ENCODE peak calls at places on chromosomes 6 and 20, in seven cellular contexts. V is T47D, X is SK-N-SH, J is HCT116, A is K562, Q is GM12878, E is H1. P is an unnamed sample.

GRCh38 chr20:48702388-48703041 is 125.3 kb downstream of the PREX1 start:
- DNase-seq in A (no peak), Q (no peak), E (no peak), V (no peak), J (no peak), X (peak), P (no peak)

GRCh38 chr20:50372770-50373088 is 137.5 kb upstream of the PTPN1 start:
- DNase-seq in V (no peak), X (no peak), E (no peak), J (no peak), A (peak), Q (no peak), P (peak)

GRCh38 chr20:49747707-49748524 is 34.2 kb upstream of the B4GALT5 start:
- DNase-seq in X (peak), E (no peak), Q (no peak), A (peak), J (no peak), V (no peak), P (peak)

GRCh38 chr20:19495905-19496703 is 262.0 kb upstream of the RIN2 start:
- DNase-seq in J (no peak), E (no peak), V (no peak), X (no peak), Q (no peak), A (no peak), P (no peak)

GRCh38 chr20:17969884-17970409 is 1.1 kb downstream of the MGME1 start:
- DNase-seq in V (no peak), J (no peak), A (peak), X (no peak), E (no peak), Q (no peak), P (peak)

GRCh38 chr20:34074101-34074760 is 37.8 kb downstream of the EIF2S2 start:
- DNase-seq in X (no peak), V (no peak), Q (no peak), J (no peak), A (no peak), E (no peak), P (no peak)

GRCh38 chr6:152271681-152272464 is 365.3 kb downstream of the SYNE1 start:
- DNase-seq in E (no peak), V (no peak), A (no peak), X (no peak), J (no peak), Q (peak), P (no peak)

GRCh38 chr6:92683769-92684168 is 735.6 kb downstream of the EPHA7 start:
- DNase-seq in X (no peak), E (no peak), J (no peak), V (no peak), Q (no peak), A (no peak), P (no peak)

GRCh38 chr20:25408170-25408547 is 686 bp downstream of the GINS1 start:
- DNase-seq in Q (no peak), V (no peak), J (no peak), E (no peak), A (no peak), X (peak), P (no peak)

DNA sequence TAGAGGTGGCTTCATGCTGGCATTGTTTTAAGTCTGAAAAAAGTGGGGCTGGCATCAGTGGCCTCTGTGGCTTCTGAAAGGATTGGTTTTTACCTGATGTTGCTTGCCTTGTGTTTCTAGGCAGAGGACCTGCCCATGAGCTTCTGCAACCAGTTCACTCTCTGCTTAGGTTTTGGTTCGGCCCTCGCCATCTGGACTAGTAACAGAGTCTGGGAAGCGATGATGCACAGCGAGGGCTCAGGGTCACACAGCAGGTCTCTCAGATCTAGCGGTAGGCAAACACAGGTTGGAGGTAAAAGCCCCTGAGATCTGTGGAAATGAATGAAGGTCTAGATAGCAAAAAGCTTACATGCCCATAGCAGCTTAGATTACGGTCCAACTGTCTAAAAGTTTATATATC is 6.8 kb upstream of the RBL1 start:
- DNase-seq in Q (no peak), V (no peak), X (no peak), E (no peak), J (no peak), A (no peak), P (no peak)
- TF ChIP-seq JUND in Q (no peak), V (no peak), X (no peak), E (no peak), J (no peak), A (no peak), P (no peak)

DNA sequence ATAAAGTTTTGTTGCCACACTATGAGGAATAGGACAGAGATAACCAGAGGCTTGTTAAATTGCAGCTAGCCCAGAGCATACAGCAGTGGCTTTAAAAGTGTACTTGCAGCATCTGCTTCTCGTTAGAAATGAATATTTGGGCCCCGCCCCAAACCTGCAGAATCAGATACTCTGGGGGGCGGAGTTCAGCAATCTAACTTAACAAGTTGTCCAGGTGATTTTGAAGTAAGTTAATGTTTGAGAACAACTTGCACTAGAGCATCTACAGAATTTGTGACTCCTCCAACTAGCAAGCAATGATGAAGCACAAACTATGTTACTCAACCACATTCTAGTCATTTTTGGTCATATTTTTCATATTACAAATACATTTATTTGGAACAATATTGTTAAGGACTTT is 10.6 kb upstream of the SUPT3H start:
- DNase-seq in E (no peak), V (no peak), J (no peak), A (no peak), X (no peak), Q (no peak), P (no peak)
- TF ChIP-seq JUND in E (no peak), V (no peak), J (no peak), A (no peak), X (no peak), Q (no peak), P (no peak)

GRCh38 chr6:157558487-157559200 is 177.7 kb downstream of the ZDHHC14 start:
- DNase-seq in X (no peak), A (no peak), V (no peak), J (no peak), E (no peak), Q (no peak), P (no peak)

GRCh38 chr6:157555795-157556645 is 175.0 kb downstream of the ZDHHC14 start:
- DNase-seq in V (no peak), E (no peak), J (no peak), A (no peak), X (no peak), Q (no peak), P (no peak)

GRCh38 chr6:157558049-157558448 is 177.1 kb downstream of the ZDHHC14 start:
- DNase-seq in J (no peak), X (no peak), Q (no peak), A (no peak), E (no peak), V (no peak), P (no peak)

GRCh38 chr6:157557541-157557940 is 176.6 kb downstream of the ZDHHC14 start:
- DNase-seq in A (no peak), X (no peak), Q (peak), E (no peak), V (no peak), J (no peak), P (no peak)

DNA sequence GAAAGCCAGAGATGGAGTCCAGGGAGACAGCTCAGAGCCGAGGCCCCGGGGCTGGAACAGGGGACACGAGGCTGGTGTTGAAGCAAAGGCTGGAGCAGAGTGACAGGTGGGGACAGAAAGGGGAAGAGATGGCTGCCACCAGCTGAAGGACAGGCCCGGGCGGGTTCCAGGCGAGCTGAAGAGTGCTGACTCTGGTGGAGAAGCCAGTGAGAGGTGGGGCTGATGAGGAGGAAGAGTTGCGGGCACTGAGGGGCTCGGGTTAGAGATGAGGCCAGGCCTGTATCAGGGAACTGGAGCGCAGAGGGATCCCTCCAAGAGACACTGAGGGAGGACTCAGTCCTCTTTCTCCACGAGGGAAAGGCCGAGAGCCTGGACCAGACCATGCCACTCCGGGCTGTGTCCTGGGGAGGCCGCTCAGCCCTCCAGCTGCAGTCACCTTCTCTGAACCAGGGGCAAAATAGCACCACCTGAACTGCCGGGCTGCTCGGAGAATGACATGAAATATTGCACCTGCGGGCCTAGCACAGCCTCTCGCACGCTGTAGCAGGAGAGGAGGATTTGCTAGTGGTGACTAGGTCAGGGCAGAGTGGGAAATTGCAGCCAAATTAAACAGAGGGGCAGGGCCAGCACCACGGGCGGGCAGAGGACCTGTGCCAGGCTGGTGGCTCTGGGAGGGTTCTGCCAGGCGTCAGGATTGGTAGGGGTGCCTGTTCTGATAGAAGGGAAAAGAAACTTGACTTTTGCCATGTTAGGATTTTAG is 175.9 kb downstream of the ZDHHC14 start:
- DNase-seq in J (no peak), A (no peak), X (no peak), Q (no peak), E (no peak), V (peak), P (no peak)
- TF ChIP-seq JUND in J (no peak), A (no peak), X (no peak), Q (no peak), E (no peak), V (no peak), P (no peak)

GRCh38 chr20:47178851-47179250 is 177.6 kb downstream of the ZMYND8 start:
- DNase-seq in A (no peak), Q (no peak), J (no peak), V (no peak), E (no peak), X (no peak), P (no peak)
- TF ChIP-seq JUND in A (no peak), Q (no peak), J (no peak), V (no peak), E (no peak), X (no peak), P (no peak)

GRCh38 chr6:36692220-36692619 is 5.4 kb upstream of the RAB44 start:
- DNase-seq in E (no peak), A (no peak), Q (no peak), V (no peak), J (no peak), X (no peak), P (no peak)
- TF ChIP-seq JUND in E (no peak), A (no peak), Q (no peak), V (no peak), J (no peak), X (no peak), P (no peak)

DNA sequence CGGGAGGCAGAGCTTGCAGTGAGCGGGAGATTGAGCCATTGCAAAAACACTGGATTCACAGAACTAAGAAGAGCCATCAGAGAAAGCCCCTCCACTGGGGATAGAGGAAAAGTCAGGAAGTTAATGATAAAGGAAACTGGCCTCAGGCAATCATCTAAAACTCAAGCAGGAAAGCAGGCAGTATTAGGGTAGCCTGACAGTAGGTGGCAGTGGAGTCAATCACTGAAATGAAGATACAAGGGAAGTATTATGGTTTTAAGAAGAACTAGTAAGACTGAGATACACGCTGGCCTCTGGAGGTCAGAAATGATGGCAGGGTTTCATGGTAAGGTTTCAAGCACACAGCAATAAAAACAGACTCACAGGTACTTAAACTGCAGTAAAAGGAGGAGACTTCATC is 578.3 kb downstream of the HACE1 start:
- DNase-seq in J (peak), Q (no peak), X (no peak), A (no peak), V (no peak), E (peak), P (no peak)
- TF ChIP-seq JUND in J (no peak), Q (no peak), X (no peak), A (no peak), V (no peak), E (no peak), P (no peak)